ENCODE peak calls at places on chromosome 13, in four cellular contexts. One of them, this sample, is unnamed.
A peak's percentile ranks its signal among the peaks of the same experiment; 100 is the strongest.

GRCh38 chr13:75316427-75316826 is 165.5 kb downstream of the TBC1D4 start:
- DNase-seq in HepG2: no peak
- DNase-seq in GM12878: no peak
- DNase-seq in K562: no peak
- DNase-seq in this sample: no peak

GRCh38 chr13:92804926-92805325 is 421.7 kb upstream of the GPC6 start:
- DNase-seq in HepG2: no peak
- DNase-seq in GM12878: no peak
- DNase-seq in K562: no peak
- DNase-seq in this sample: no peak

GRCh38 chr13:47112205-47112896 is 215.5 kb upstream of the HTR2A start:
- DNase-seq in HepG2: no peak
- DNase-seq in GM12878: no peak
- DNase-seq in K562: peak; percentile 14
- DNase-seq in this sample: no peak

GRCh38 chr13:111936267-111936925 is 130.6 kb upstream of the SOX1 start:
- DNase-seq in K562: no peak
- DNase-seq in HepG2: no peak
- DNase-seq in GM12878: no peak
- DNase-seq in this sample: no peak

GRCh38 chr13:111927181-111927540 is 139.8 kb upstream of the SOX1 start:
- DNase-seq in GM12878: no peak
- DNase-seq in HepG2: no peak
- DNase-seq in K562: no peak
- DNase-seq in this sample: no peak

GRCh38 chr13:24997367-24997967 is 98.5 kb upstream of the PABPC3 start:
- DNase-seq in GM12878: no peak
- DNase-seq in K562: peak; percentile 14
- DNase-seq in HepG2: peak; percentile 22
- DNase-seq in this sample: no peak

GRCh38 chr13:74259641-74260040 is 125.4 kb upstream of the KLF12 start:
- DNase-seq in K562: no peak
- DNase-seq in HepG2: no peak
- DNase-seq in GM12878: no peak
- DNase-seq in this sample: no peak

GRCh38 chr13:110318920-110319319 is 11.8 kb downstream of the COL4A2 start:
- DNase-seq in K562: no peak
- DNase-seq in HepG2: no peak
- DNase-seq in GM12878: no peak
- DNase-seq in this sample: no peak

GRCh38 chr13:59447031-59447430 is 716.7 kb downstream of the DIAPH3 start:
- DNase-seq in HepG2: no peak
- DNase-seq in K562: no peak
- DNase-seq in GM12878: no peak
- DNase-seq in this sample: no peak

GRCh38 chr13:104586010-104586746 is 1520.0 kb upstream of the SLC10A2 start:
- DNase-seq in HepG2: no peak
- DNase-seq in GM12878: no peak
- DNase-seq in K562: no peak
- DNase-seq in this sample: no peak

GRCh38 chr13:102651392-102651791 is 43.5 kb downstream of the METTL21C start:
- DNase-seq in GM12878: no peak
- DNase-seq in HepG2: no peak
- DNase-seq in K562: no peak
- DNase-seq in this sample: no peak

GRCh38 chr13:41455725-41456419 is 1.5 kb upstream of the RGCC start:
- DNase-seq in HepG2: no peak
- DNase-seq in K562: no peak
- DNase-seq in GM12878: no peak
- DNase-seq in this sample: no peak

GRCh38 chr13:80237646-80238045 is 103.3 kb downstream of the SPRY2 start:
- DNase-seq in K562: no peak
- DNase-seq in GM12878: no peak
- DNase-seq in HepG2: no peak
- DNase-seq in this sample: no peak

GRCh38 chr13:21670006-21670882 is 629 bp upstream of the FGF9 start:
- DNase-seq in HepG2: no peak
- DNase-seq in GM12878: no peak
- DNase-seq in K562: peak; percentile 53
- DNase-seq in this sample: peak; percentile 71

GRCh38 chr13:75136151-75136550 is 345.8 kb downstream of the TBC1D4 start:
- DNase-seq in K562: no peak
- DNase-seq in GM12878: no peak
- DNase-seq in HepG2: no peak
- DNase-seq in this sample: no peak

GRCh38 chr13:71242191-71242590 is 624.8 kb downstream of the DACH1 start:
- DNase-seq in HepG2: no peak
- DNase-seq in K562: no peak
- DNase-seq in GM12878: no peak
- DNase-seq in this sample: no peak

GRCh38 chr13:92187378-92187989 is 789.1 kb downstream of the GPC5 start:
- DNase-seq in HepG2: peak; percentile 24
- DNase-seq in GM12878: no peak
- DNase-seq in K562: peak; percentile 11
- DNase-seq in this sample: peak; percentile 12

GRCh38 chr13:98839826-98840769 is 87.6 kb upstream of the SLC15A1 start:
- DNase-seq in HepG2: peak; percentile 46
- DNase-seq in K562: peak; percentile 41
- DNase-seq in GM12878: no peak
- DNase-seq in this sample: peak; percentile 78

GRCh38 chr13:27961227-27962085 is 7.7 kb downstream of the CDX2 start:
- DNase-seq in K562: no peak
- DNase-seq in HepG2: peak; percentile 20
- DNase-seq in GM12878: no peak
- DNase-seq in this sample: peak; percentile 65

GRCh38 chr13:54486421-54487166 is 1458.0 kb downstream of the OLFM4 start:
- DNase-seq in K562: no peak
- DNase-seq in GM12878: no peak
- DNase-seq in HepG2: no peak
- DNase-seq in this sample: no peak

GRCh38 chr13:99322297-99323103 is 15.3 kb upstream of the GPR183 start:
- DNase-seq in HepG2: no peak
- DNase-seq in K562: peak; percentile 20
- DNase-seq in GM12878: peak; percentile 85
- DNase-seq in this sample: no peak

GRCh38 chr13:111247552-111247951 is 72.9 kb upstream of the TEX29 start:
- DNase-seq in GM12878: no peak
- DNase-seq in HepG2: peak; percentile 36
- DNase-seq in K562: no peak
- DNase-seq in this sample: no peak

GRCh38 chr13:102770435-102770834 is 3.2 kb downstream of the TEX30 start:
- DNase-seq in K562: no peak
- DNase-seq in GM12878: no peak
- DNase-seq in HepG2: peak; percentile 87
- DNase-seq in this sample: no peak

GRCh38 chr13:99911965-99912566 is 59.5 kb downstream of the ZIC5 start:
- DNase-seq in HepG2: no peak
- DNase-seq in GM12878: no peak
- DNase-seq in K562: no peak
- DNase-seq in this sample: no peak

GRCh38 chr13:42992585-42993122 is 613 bp upstream of the EPSTI1 start:
- DNase-seq in HepG2: no peak
- DNase-seq in GM12878: no peak
- DNase-seq in K562: no peak
- DNase-seq in this sample: no peak

GRCh38 chr13:101025925-101026324 is 351.3 kb upstream of the TMTC4 start:
- DNase-seq in K562: no peak
- DNase-seq in GM12878: no peak
- DNase-seq in HepG2: no peak
- DNase-seq in this sample: no peak

GRCh38 chr13:36432106-36432544 is at the start of gene CCNA1:
- DNase-seq in GM12878: no peak
- DNase-seq in HepG2: no peak
- DNase-seq in K562: peak; percentile 37
- DNase-seq in this sample: peak; percentile 89

GRCh38 chr13:48590141-48590863 is 57.4 kb upstream of the RCBTB2 start:
- DNase-seq in K562: no peak
- DNase-seq in HepG2: no peak
- DNase-seq in GM12878: no peak
- DNase-seq in this sample: no peak

GRCh38 chr13:64723735-64724134 is 2506.4 kb downstream of the PCDH9 start:
- DNase-seq in GM12878: no peak
- DNase-seq in K562: no peak
- DNase-seq in HepG2: peak; percentile 62
- DNase-seq in this sample: no peak

GRCh38 chr13:48078251-48078656 is 16.6 kb downstream of the MED4 start:
- DNase-seq in HepG2: peak; percentile 42
- DNase-seq in K562: no peak
- DNase-seq in GM12878: peak; percentile 68
- DNase-seq in this sample: no peak

GRCh38 chr13:99572921-99573320 is 71.6 kb downstream of the TM9SF2 start:
- DNase-seq in GM12878: no peak
- DNase-seq in HepG2: no peak
- DNase-seq in K562: no peak
- DNase-seq in this sample: no peak

GRCh38 chr13:67474114-67474513 is 244.0 kb upstream of the PCDH9 start:
- DNase-seq in HepG2: no peak
- DNase-seq in K562: no peak
- DNase-seq in GM12878: no peak
- DNase-seq in this sample: no peak

GRCh38 chr13:70568571-70568970 is 460.3 kb upstream of the KLHL1 start:
- DNase-seq in GM12878: peak; percentile 5
- DNase-seq in HepG2: peak; percentile 25
- DNase-seq in K562: peak; percentile 6
- DNase-seq in this sample: no peak

GRCh38 chr13:94267581-94267980 is 211.9 kb downstream of the DCT start:
- DNase-seq in K562: no peak
- DNase-seq in GM12878: no peak
- DNase-seq in HepG2: no peak
- DNase-seq in this sample: no peak

GRCh38 chr13:98275711-98276171 is 98.7 kb upstream of the RNF113B start:
- DNase-seq in HepG2: no peak
- DNase-seq in GM12878: no peak
- DNase-seq in K562: no peak
- DNase-seq in this sample: no peak

GRCh38 chr13:53160211-53160610 is 131.6 kb downstream of the OLFM4 start:
- DNase-seq in GM12878: no peak
- DNase-seq in K562: no peak
- DNase-seq in HepG2: no peak
- DNase-seq in this sample: no peak

GRCh38 chr13:95403349-95404140 is 102.3 kb upstream of the ABCC4 start:
- DNase-seq in HepG2: no peak
- DNase-seq in K562: no peak
- DNase-seq in GM12878: no peak
- DNase-seq in this sample: peak; percentile 81

GRCh38 chr13:29754486-29754806 is 96.0 kb downstream of the UBL3 start:
- DNase-seq in GM12878: no peak
- DNase-seq in K562: no peak
- DNase-seq in HepG2: peak; percentile 47
- DNase-seq in this sample: peak; percentile 23

GRCh38 chr13:26853272-26853818 is 92.8 kb upstream of the GPR12 start:
- DNase-seq in HepG2: no peak
- DNase-seq in GM12878: no peak
- DNase-seq in K562: no peak
- DNase-seq in this sample: no peak

GRCh38 chr13:26855921-26856320 is 95.3 kb upstream of the GPR12 start:
- DNase-seq in HepG2: no peak
- DNase-seq in K562: no peak
- DNase-seq in GM12878: no peak
- DNase-seq in this sample: no peak

DNA sequence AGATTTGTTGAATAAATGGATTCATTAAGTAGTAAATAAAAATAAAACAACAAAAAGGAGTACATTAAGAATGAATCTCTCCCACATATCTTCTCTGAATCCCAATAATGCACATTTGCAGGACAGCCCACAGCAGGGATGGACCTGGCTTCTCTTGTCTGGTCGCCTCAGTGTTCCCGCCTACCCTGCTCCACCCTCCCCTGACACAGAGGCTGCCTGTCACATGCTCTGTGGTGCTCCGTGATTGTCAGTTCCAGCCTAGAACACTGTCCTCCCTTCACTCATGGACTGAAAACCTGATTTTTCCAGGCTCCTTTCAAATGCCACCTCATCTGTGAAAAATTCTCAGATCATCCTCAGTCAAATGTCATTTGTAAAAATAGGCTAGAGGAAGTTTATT is 94.5 kb upstream of the GPR12 start:
- DNase-seq in GM12878: no peak
- DNase-seq in K562: no peak
- DNase-seq in HepG2: no peak
- DNase-seq in this sample: no peak
- TF ChIP-seq CREM in GM12878: no peak
- TF ChIP-seq CREM in K562: no peak
- TF ChIP-seq CREM in HepG2: no peak
- TF ChIP-seq CREM in this sample: no peak

GRCh38 chr13:34249546-34249945 is 431.6 kb downstream of the RFC3 start:
- DNase-seq in HepG2: no peak
- DNase-seq in K562: no peak
- DNase-seq in GM12878: no peak
- DNase-seq in this sample: no peak
- TF ChIP-seq CREM in HepG2: no peak
- TF ChIP-seq CREM in K562: no peak
- TF ChIP-seq CREM in GM12878: no peak
- TF ChIP-seq CREM in this sample: no peak

DNA sequence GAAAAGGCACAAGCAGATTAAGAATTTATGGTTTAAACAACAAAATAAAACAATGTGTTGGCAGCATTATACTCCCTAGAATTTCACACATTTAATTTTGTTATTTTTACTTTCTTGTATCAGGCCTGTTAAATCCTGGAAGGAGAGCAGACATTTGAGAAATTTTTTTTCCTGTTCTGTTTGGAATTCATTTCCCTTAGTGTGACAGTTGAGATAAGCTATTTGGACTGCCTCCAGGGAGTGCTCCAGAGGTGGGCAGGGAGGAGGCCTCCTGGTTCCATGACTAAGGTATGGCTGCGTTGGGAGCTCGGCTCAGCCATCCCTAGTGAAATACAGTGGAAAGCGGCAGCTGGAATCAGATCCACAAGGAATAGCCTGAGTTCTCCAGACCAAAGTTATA is 185.7 kb downstream of the KCNRG start:
- DNase-seq in K562: peak; percentile 22
- DNase-seq in HepG2: no peak
- DNase-seq in GM12878: no peak
- DNase-seq in this sample: no peak
- TF ChIP-seq CREM in K562: no peak
- TF ChIP-seq CREM in HepG2: no peak
- TF ChIP-seq CREM in GM12878: no peak
- TF ChIP-seq CREM in this sample: no peak

GRCh38 chr13:32178763-32179162 is 136.4 kb downstream of the ZAR1L start:
- DNase-seq in GM12878: no peak
- DNase-seq in HepG2: no peak
- DNase-seq in K562: no peak
- DNase-seq in this sample: no peak
- TF ChIP-seq CREM in GM12878: no peak
- TF ChIP-seq CREM in HepG2: no peak
- TF ChIP-seq CREM in K562: no peak
- TF ChIP-seq CREM in this sample: no peak